ENCODE peak calls at places on chromosomes 11 and 22, in seven cellular contexts. J, S, E, Z, M, F and C are unnamed samples.

GRCh38 chr22:38872831-38873248 is 824 bp upstream of the CBX6 start:
- DNase-seq in J (peak), S (no peak), E (peak), Z (no peak), M (peak), F (peak), C (peak)

GRCh38 chr22:45450931-45451651 is 37.6 kb downstream of the RIBC2 start:
- DNase-seq in J (no peak), S (no peak), E (no peak), Z (no peak), M (no peak), F (peak), C (no peak)

GRCh38 chr22:43002198-43002577 is 12.8 kb downstream of the PACSIN2 start:
- DNase-seq in J (no peak), S (no peak), E (no peak), Z (no peak), M (no peak), F (no peak), C (peak)

GRCh38 chr11:68314886-68315580 is 2.6 kb downstream of the LRP5 start:
- DNase-seq in J (no peak), S (no peak), E (no peak), Z (no peak), M (no peak), F (no peak), C (no peak)

GRCh38 chr11:44171518-44171917 is 76.0 kb downstream of the EXT2 start:
- DNase-seq in J (no peak), S (no peak), E (no peak), Z (no peak), M (no peak), F (no peak), C (no peak)

GRCh38 chr11:61378713-61379313 is 13.6 kb upstream of the TMEM216 start:
- DNase-seq in J (no peak), S (no peak), E (no peak), Z (no peak), M (no peak), F (peak), C (no peak)

GRCh38 chr22:40463017-40463631 is 92.7 kb downstream of the SGSM3 start:
- DNase-seq in J (no peak), S (peak), E (no peak), Z (no peak), M (no peak), F (no peak), C (no peak)

GRCh38 chr11:119536801-119537200 is 113.8 kb upstream of the THY1 start:
- DNase-seq in J (no peak), S (no peak), E (no peak), Z (no peak), M (no peak), F (no peak), C (peak)

GRCh38 chr22:40904101-40904500 is 42.2 kb upstream of the DNAJB7 start:
- DNase-seq in J (no peak), S (no peak), E (no peak), Z (no peak), M (no peak), F (no peak), C (no peak)

GRCh38 chr11:106468091-106468490 is 390.6 kb downstream of the AASDHPPT start:
- DNase-seq in J (no peak), S (no peak), E (no peak), Z (no peak), M (no peak), F (no peak), C (no peak)

GRCh38 chr11:13260196-13260962 is 17.2 kb upstream of the BMAL1 start:
- DNase-seq in J (no peak), S (no peak), E (no peak), Z (no peak), M (no peak), F (no peak), C (no peak)

GRCh38 chr11:109939176-109939810 is 153.9 kb upstream of the ZC3H12C start:
- DNase-seq in J (peak), S (no peak), E (peak), Z (no peak), M (peak), F (peak), C (no peak)

GRCh38 chr11:130894322-130895025 is 21.8 kb downstream of the SNX19 start:
- DNase-seq in J (peak), S (peak), E (peak), Z (peak), M (peak), F (peak), C (peak)

GRCh38 chr11:69101100-69101791 is 52.5 kb downstream of the TPCN2 start:
- DNase-seq in J (peak), S (peak), E (peak), Z (peak), M (peak), F (peak), C (no peak)

GRCh38 chr11:126790550-126790981 is 210.0 kb downstream of the KIRREL3 start:
- DNase-seq in J (no peak), S (no peak), E (no peak), Z (no peak), M (no peak), F (no peak), C (no peak)

GRCh38 chr11:134893810-134894685 is 482.0 kb upstream of the B3GAT1 start:
- DNase-seq in J (no peak), S (no peak), E (no peak), Z (no peak), M (no peak), F (no peak), C (peak)

GRCh38 chr11:14148653-14149273 is 186.2 kb downstream of the SPON1 start:
- DNase-seq in J (no peak), S (no peak), E (no peak), Z (no peak), M (no peak), F (no peak), C (no peak)

GRCh38 chr22:23704062-23704461 is 13.2 kb downstream of the RGL4 start:
- DNase-seq in J (no peak), S (no peak), E (no peak), Z (no peak), M (no peak), F (no peak), C (no peak)

GRCh38 chr11:10459029-10459970 is 4.2 kb downstream of the AMPD3 start:
- DNase-seq in J (no peak), S (peak), E (no peak), Z (no peak), M (no peak), F (no peak), C (no peak)

GRCh38 chr11:78229106-78229505 is 40.4 kb downstream of the USP35 start:
- DNase-seq in J (no peak), S (no peak), E (no peak), Z (no peak), M (no peak), F (no peak), C (no peak)

GRCh38 chr22:28750471-28750881 is 8.6 kb downstream of the HSCB start:
- DNase-seq in J (no peak), S (no peak), E (no peak), Z (no peak), M (no peak), F (no peak), C (no peak)

GRCh38 chr22:49923445-49923844 is 5.0 kb downstream of the CRELD2 start:
- DNase-seq in J (no peak), S (no peak), E (no peak), Z (no peak), M (no peak), F (no peak), C (no peak)

GRCh38 chr11:120186799-120187591 is 23.8 kb upstream of the OAF start:
- DNase-seq in J (no peak), S (no peak), E (no peak), Z (no peak), M (no peak), F (peak), C (peak)

GRCh38 chr11:11976476-11977187 is 31.8 kb downstream of the DKK3 start:
- DNase-seq in J (no peak), S (no peak), E (no peak), Z (no peak), M (no peak), F (peak), C (peak)

GRCh38 chr11:69297225-69297925 is 3.4 kb downstream of the MYEOV start:
- DNase-seq in J (no peak), S (peak), E (no peak), Z (peak), M (peak), F (peak), C (peak)

GRCh38 chr11:116176484-116177005 is 596.2 kb downstream of the BUD13 start:
- DNase-seq in J (no peak), S (no peak), E (no peak), Z (no peak), M (no peak), F (no peak), C (peak)

GRCh38 chr11:97022942-97023341 is 633.1 kb downstream of the JRKL start:
- DNase-seq in J (no peak), S (no peak), E (no peak), Z (no peak), M (no peak), F (no peak), C (no peak)

GRCh38 chr11:4025957-4026324 is 68.7 kb upstream of the RRM1 start:
- DNase-seq in J (no peak), S (no peak), E (no peak), Z (no peak), M (no peak), F (no peak), C (no peak)